ENCODE peak calls at places on chromosomes 2 and 18, in six cellular contexts. One of them, this sample, is unnamed.

GRCh38 chr18:59051470-59052165 is 88.1 kb upstream of the SEC11C start:
- DNase-seq in GM12878: no peak
- DNase-seq in HepG2: no peak
- DNase-seq in GM12891: no peak
- DNase-seq in K562: no peak
- DNase-seq in H1: no peak
- DNase-seq in this sample: no peak

GRCh38 chr2:47015206-47015605 is 99.6 kb upstream of the MCFD2 start:
- DNase-seq in GM12878: no peak
- DNase-seq in HepG2: peak; percentile 31
- DNase-seq in GM12891: no peak
- DNase-seq in K562: no peak
- DNase-seq in H1: no peak
- DNase-seq in this sample: no peak

GRCh38 chr18:79784071-79784913 is 13.4 kb upstream of the KCNG2 start:
- DNase-seq in GM12878: no peak
- DNase-seq in HepG2: no peak
- DNase-seq in GM12891: no peak
- DNase-seq in K562: no peak
- DNase-seq in H1: no peak
- DNase-seq in this sample: no peak

GRCh38 chr2:111227716-111228141 is 107.0 kb downstream of the BCL2L11 start:
- DNase-seq in GM12878: no peak
- DNase-seq in HepG2: peak; percentile 42
- DNase-seq in GM12891: no peak
- DNase-seq in K562: no peak
- DNase-seq in H1: no peak
- DNase-seq in this sample: no peak

GRCh38 chr2:85753525-85754312 is at the start of gene ATOH8:
- DNase-seq in GM12878: no peak
- DNase-seq in HepG2: peak; percentile 67
- DNase-seq in GM12891: peak; percentile 62
- DNase-seq in K562: peak; percentile 53
- DNase-seq in H1: peak; percentile 19
- DNase-seq in this sample: peak; percentile 49

GRCh38 chr2:84855730-84856129 is 25.2 kb downstream of the TRABD2A start:
- DNase-seq in GM12878: no peak
- DNase-seq in HepG2: no peak
- DNase-seq in GM12891: no peak
- DNase-seq in K562: no peak
- DNase-seq in H1: peak; percentile 60
- DNase-seq in this sample: no peak

GRCh38 chr18:54641734-54642133 is 50.7 kb downstream of the DYNAP start:
- DNase-seq in GM12878: no peak
- DNase-seq in HepG2: no peak
- DNase-seq in GM12891: no peak
- DNase-seq in K562: no peak
- DNase-seq in H1: no peak
- DNase-seq in this sample: no peak

GRCh38 chr2:19667085-19667484 is 234.7 kb downstream of the TTC32 start:
- DNase-seq in GM12878: no peak
- DNase-seq in HepG2: no peak
- DNase-seq in GM12891: no peak
- DNase-seq in K562: no peak
- DNase-seq in H1: no peak
- DNase-seq in this sample: no peak

GRCh38 chr18:21306368-21306767 is 64.3 kb downstream of the GREB1L start:
- DNase-seq in GM12878: no peak
- DNase-seq in HepG2: no peak
- DNase-seq in GM12891: no peak
- DNase-seq in K562: no peak
- DNase-seq in H1: no peak
- DNase-seq in this sample: no peak

GRCh38 chr2:86035883-86036789 is 69.5 kb downstream of the POLR1A start:
- DNase-seq in GM12878: peak; percentile 71
- DNase-seq in HepG2: no peak
- DNase-seq in GM12891: peak; percentile 77
- DNase-seq in K562: no peak
- DNase-seq in H1: no peak
- DNase-seq in this sample: peak; percentile 82

GRCh38 chr2:239666855-239667376 is 266.1 kb upstream of the HDAC4 start:
- DNase-seq in GM12878: no peak
- DNase-seq in HepG2: no peak
- DNase-seq in GM12891: no peak
- DNase-seq in K562: no peak
- DNase-seq in H1: no peak
- DNase-seq in this sample: no peak

GRCh38 chr2:113128386-113128664 is 927 bp downstream of the IL1RN start:
- DNase-seq in GM12878: no peak
- DNase-seq in HepG2: no peak
- DNase-seq in GM12891: no peak
- DNase-seq in K562: no peak
- DNase-seq in H1: no peak
- DNase-seq in this sample: no peak

GRCh38 chr18:62445386-62445917 is 77.4 kb upstream of the ZCCHC2 start:
- DNase-seq in GM12878: no peak
- DNase-seq in HepG2: no peak
- DNase-seq in GM12891: no peak
- DNase-seq in K562: no peak
- DNase-seq in H1: no peak
- DNase-seq in this sample: no peak

GRCh38 chr2:202238234-202239197 is at the start of gene SUMO1:
- DNase-seq in GM12878: peak; percentile 72
- DNase-seq in HepG2: peak; percentile 94
- DNase-seq in GM12891: peak; percentile 86
- DNase-seq in K562: peak; percentile 78
- DNase-seq in H1: peak; percentile 82
- DNase-seq in this sample: peak; percentile 84
- TF ChIP-seq POLR2A in GM12878: peak; percentile 93
- TF ChIP-seq POLR2A in HepG2: peak; percentile 69
- TF ChIP-seq POLR2A in GM12891: peak; percentile 86
- TF ChIP-seq POLR2A in K562: peak; percentile 82
- TF ChIP-seq POLR2A in H1: peak; percentile 99
- TF ChIP-seq POLR2A in this sample: peak; percentile 83

GRCh38 chr2:154910701-154911100 is 212.2 kb downstream of the KCNJ3 start:
- DNase-seq in GM12878: no peak
- DNase-seq in HepG2: no peak
- DNase-seq in GM12891: no peak
- DNase-seq in K562: no peak
- DNase-seq in H1: no peak
- DNase-seq in this sample: no peak

GRCh38 chr2:154912215-154912614 is 213.7 kb downstream of the KCNJ3 start:
- DNase-seq in GM12878: no peak
- DNase-seq in HepG2: no peak
- DNase-seq in GM12891: no peak
- DNase-seq in K562: no peak
- DNase-seq in H1: no peak
- DNase-seq in this sample: no peak

GRCh38 chr2:154914606-154915005 is 216.1 kb downstream of the KCNJ3 start:
- DNase-seq in GM12878: no peak
- DNase-seq in HepG2: no peak
- DNase-seq in GM12891: no peak
- DNase-seq in K562: no peak
- DNase-seq in H1: no peak
- DNase-seq in this sample: no peak
- TF ChIP-seq TAF1 in GM12878: no peak
- TF ChIP-seq TAF1 in HepG2: no peak
- TF ChIP-seq TAF1 in GM12891: no peak
- TF ChIP-seq TAF1 in K562: no peak
- TF ChIP-seq TAF1 in H1: no peak
- TF ChIP-seq TAF1 in this sample: no peak

GRCh38 chr2:237704476-237705224 is 77.3 kb downstream of the LRRFIP1 start:
- DNase-seq in GM12878: no peak
- DNase-seq in HepG2: no peak
- DNase-seq in GM12891: no peak
- DNase-seq in K562: no peak
- DNase-seq in H1: no peak
- DNase-seq in this sample: no peak
- TF ChIP-seq POLR2AphosphoS5 in GM12878: no peak
- TF ChIP-seq POLR2AphosphoS5 in HepG2: no peak
- TF ChIP-seq POLR2AphosphoS5 in GM12891: no peak
- TF ChIP-seq POLR2AphosphoS5 in K562: no peak
- TF ChIP-seq POLR2AphosphoS5 in H1: no peak
- TF ChIP-seq POLR2AphosphoS5 in this sample: no peak

GRCh38 chr2:200888719-200889625 is at the start of the genes NIF3L1 and PPIL3:
- DNase-seq in GM12878: peak; percentile 97
- DNase-seq in HepG2: peak; percentile 99
- DNase-seq in GM12891: peak; percentile 66
- DNase-seq in K562: peak; percentile 80
- DNase-seq in H1: peak; percentile 92
- DNase-seq in this sample: peak; percentile 67
- TF ChIP-seq POLR2A in GM12878: peak; percentile 82
- TF ChIP-seq POLR2A in HepG2: peak; percentile 95
- TF ChIP-seq POLR2A in GM12891: peak; percentile 68
- TF ChIP-seq POLR2A in K562: peak; percentile 90
- TF ChIP-seq POLR2A in H1: peak; percentile 82
- TF ChIP-seq POLR2A in this sample: peak; percentile 78

DNA sequence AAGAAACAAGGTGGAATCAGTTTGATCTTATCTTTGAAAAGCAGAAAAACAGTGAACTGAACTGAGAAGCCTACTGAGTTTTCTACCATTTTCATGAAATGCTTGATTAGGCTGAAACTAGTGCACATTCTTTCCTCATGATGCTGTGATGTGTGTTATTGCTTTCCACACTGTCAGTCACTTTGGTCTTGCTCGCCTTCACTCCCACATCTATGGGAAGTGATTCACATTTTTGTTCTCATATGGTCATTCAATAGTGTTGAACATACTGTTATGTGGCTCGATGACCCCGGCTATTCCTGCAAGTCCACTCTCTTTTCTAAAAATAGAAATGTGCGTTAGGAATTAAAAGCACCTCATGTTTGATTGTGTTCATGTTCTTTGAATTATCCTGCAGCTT is 129.7 kb downstream of the TGIF1 start:
- DNase-seq in GM12878: no peak
- DNase-seq in HepG2: no peak
- DNase-seq in GM12891: no peak
- DNase-seq in K562: no peak
- DNase-seq in H1: no peak
- DNase-seq in this sample: no peak
- TF ChIP-seq TAF1 in GM12878: no peak
- TF ChIP-seq TAF1 in HepG2: no peak
- TF ChIP-seq TAF1 in GM12891: no peak
- TF ChIP-seq TAF1 in K562: no peak
- TF ChIP-seq TAF1 in H1: no peak
- TF ChIP-seq TAF1 in this sample: no peak